ENCODE peak calls at places on chromosomes 12 and 14, in six cellular contexts. Q is D341Med; Z is HT1080; P is stimulated activated effector memory CD8-positive, alpha-beta T cell treated with anti-CD3 and anti-CD28 coated beads, Interleukin-12 subunit alpha, Interleukin-12 subunit beta, amount 100 ng/mL, for 72 hours; K is stimulated activated CD8-positive, alpha-beta memory T cell treated with anti-CD3 and anti-CD28 coated beads, Interleukin-2, amount 100 ng/mL, for 48 hours; M is NCI-H1417. B is an unnamed sample.

GRCh38 chr12:121718653-121719239 is 6.2 kb downstream of the TMEM120B start:
- DNase-seq in Q (peak; percentile 77), Z (no peak), P (no peak), K (peak; percentile 8), M (no peak), B (peak; percentile 55)

GRCh38 chr14:93317836-93318807 is 14.7 kb downstream of the BTBD7 start:
- DNase-seq in Q (no peak), Z (peak; percentile 83), P (peak; percentile 18), K (no peak), M (no peak), B (no peak)

GRCh38 chr12:23204933-23205778 is 580.2 kb downstream of the ETNK1 start:
- DNase-seq in Q (peak; percentile 63), Z (peak; percentile 22), P (no peak), K (no peak), M (peak; percentile 85), B (peak; percentile 30)

GRCh38 chr12:40911676-40912075 is 219.4 kb downstream of the CNTN1 start:
- DNase-seq in Q (no peak), Z (no peak), P (no peak), K (no peak), M (no peak), B (no peak)

GRCh38 chr12:89951050-89951693 is 242.5 kb upstream of the ATP2B1 start:
- DNase-seq in Q (no peak), Z (peak; percentile 44), P (no peak), K (no peak), M (peak; percentile 49), B (no peak)

GRCh38 chr14:59355101-59355500 is 110.1 kb downstream of the GPR135 start:
- DNase-seq in Q (no peak), Z (no peak), P (no peak), K (no peak), M (no peak), B (no peak)

GRCh38 chr14:24612186-24612585 is 2.7 kb upstream of the GZMH start:
- DNase-seq in Q (no peak), Z (no peak), P (no peak), K (no peak), M (peak; percentile 32), B (no peak)

GRCh38 chr12:89889051-89889450 is 180.4 kb upstream of the ATP2B1 start:
- DNase-seq in Q (no peak), Z (peak; percentile 54), P (no peak), K (no peak), M (no peak), B (no peak)

GRCh38 chr14:85587152-85587697 is 57.3 kb downstream of the FLRT2 start:
- DNase-seq in Q (no peak), Z (peak; percentile 86), P (no peak), K (no peak), M (no peak), B (peak; percentile 54)

GRCh38 chr12:16884819-16885218 is 278.9 kb upstream of the LMO3 start:
- DNase-seq in Q (no peak), Z (no peak), P (no peak), K (no peak), M (no peak), B (no peak)

GRCh38 chr12:67327466-67327865 is 58.3 kb downstream of the CAND1 start:
- DNase-seq in Q (no peak), Z (no peak), P (no peak), K (no peak), M (peak; percentile 17), B (no peak)

GRCh38 chr14:77607741-77608302 is 8.6 kb downstream of the SPTLC2 start:
- DNase-seq in Q (no peak), Z (no peak), P (peak; percentile 62), K (no peak), M (no peak), B (no peak)

GRCh38 chr12:60172266-60172665 is 576.4 kb downstream of the SLC16A7 start:
- DNase-seq in Q (no peak), Z (no peak), P (no peak), K (no peak), M (no peak), B (no peak)

GRCh38 chr12:26286186-26286585 is 90.8 kb downstream of the SSPN start:
- DNase-seq in Q (no peak), Z (peak; percentile 87), P (no peak), K (no peak), M (no peak), B (no peak)

GRCh38 chr14:20031058-20031457 is 4.8 kb downstream of the OR4K13 start:
- DNase-seq in Q (no peak), Z (no peak), P (no peak), K (no peak), M (no peak), B (no peak)

GRCh38 chr12:51192284-51192671 is 19.3 kb upstream of the TFCP2 start:
- DNase-seq in Q (no peak), Z (no peak), P (no peak), K (no peak), M (no peak), B (no peak)

GRCh38 chr14:96903444-96904023 is 106.4 kb downstream of the VRK1 start:
- DNase-seq in Q (no peak), Z (no peak), P (no peak), K (no peak), M (no peak), B (no peak)

GRCh38 chr12:19223018-19223417 is 93.5 kb downstream of the PLEKHA5 start:
- DNase-seq in Q (peak; percentile 52), Z (no peak), P (no peak), K (no peak), M (peak; percentile 87), B (no peak)

GRCh38 chr12:110933326-110933974 is 13.1 kb upstream of the MYL2 start:
- DNase-seq in Q (no peak), Z (no peak), P (no peak), K (no peak), M (no peak), B (no peak)

GRCh38 chr14:85701763-85702162 is 171.8 kb downstream of the FLRT2 start:
- DNase-seq in Q (no peak), Z (no peak), P (no peak), K (no peak), M (no peak), B (no peak)

GRCh38 chr12:121376754-121377697 is 22.9 kb upstream of the RNF34 start:
- DNase-seq in Q (no peak), Z (no peak), P (no peak), K (no peak), M (no peak), B (no peak)

GRCh38 chr12:20442322-20442721 is 74.0 kb downstream of the PDE3A start:
- DNase-seq in Q (no peak), Z (no peak), P (no peak), K (no peak), M (no peak), B (no peak)

GRCh38 chr12:57236925-57237652 is 7.6 kb downstream of the SHMT2 start:
- DNase-seq in Q (no peak), Z (no peak), P (peak; percentile 67), K (no peak), M (no peak), B (no peak)

GRCh38 chr14:89391123-89391522 is 25.9 kb downstream of the FOXN3 start:
- DNase-seq in Q (no peak), Z (no peak), P (no peak), K (no peak), M (no peak), B (no peak)

GRCh38 chr14:64400829-64401459 is 12.8 kb downstream of the MTHFD1 start:
- DNase-seq in Q (no peak), Z (no peak), P (no peak), K (no peak), M (no peak), B (no peak)

GRCh38 chr14:73713804-73714655 is at the start of gene PNMA1:
- DNase-seq in Q (peak; percentile 98), Z (peak; percentile 84), P (peak; percentile 93), K (peak; percentile 76), M (peak; percentile 98), B (peak; percentile 86)

GRCh38 chr14:89176090-89176757 is 240.8 kb downstream of the FOXN3 start:
- DNase-seq in Q (no peak), Z (no peak), P (peak; percentile 33), K (no peak), M (peak; percentile 62), B (no peak)

GRCh38 chr14:24362241-24362960 is 5.6 kb upstream of the NFATC4 start:
- DNase-seq in Q (no peak), Z (no peak), P (no peak), K (no peak), M (no peak), B (no peak)

GRCh38 chr12:47964102-47964723 is 817 bp downstream of the TMEM106C start:
- DNase-seq in Q (no peak), Z (no peak), P (no peak), K (no peak), M (peak; percentile 61), B (peak; percentile 43)

GRCh38 chr14:72686101-72686500 is 207.8 kb downstream of the DPF3 start:
- DNase-seq in Q (no peak), Z (no peak), P (no peak), K (no peak), M (no peak), B (no peak)

GRCh38 chr12:104687823-104688573 is 231.2 kb downstream of the CHST11 start:
- DNase-seq in Q (no peak), Z (no peak), P (peak; percentile 85), K (peak; percentile 37), M (no peak), B (peak; percentile 87)

GRCh38 chr12:24605916-24606315 is 343.0 kb downstream of the BCAT1 start:
- DNase-seq in Q (no peak), Z (no peak), P (no peak), K (no peak), M (no peak), B (no peak)

GRCh38 chr14:41558527-41558926 is 48.1 kb upstream of the LRFN5 start:
- DNase-seq in Q (no peak), Z (no peak), P (no peak), K (no peak), M (peak; percentile 93), B (no peak)

GRCh38 chr14:78131201-78131600 is 39.0 kb upstream of the NRXN3 start:
- DNase-seq in Q (no peak), Z (no peak), P (no peak), K (no peak), M (no peak), B (no peak)

GRCh38 chr14:69713976-69714716 is 52.8 kb upstream of the SRSF5 start:
- DNase-seq in Q (no peak), Z (no peak), P (no peak), K (no peak), M (peak; percentile 94), B (no peak)

GRCh38 chr14:52044791-52045522 is 23.9 kb downstream of the NID2 start:
- DNase-seq in Q (no peak), Z (peak; percentile 72), P (no peak), K (no peak), M (no peak), B (no peak)

GRCh38 chr12:110253176-110253575 is 27.9 kb upstream of the ATP2A2 start:
- DNase-seq in Q (no peak), Z (no peak), P (no peak), K (no peak), M (no peak), B (no peak)

GRCh38 chr12:60072911-60073310 is 477.1 kb downstream of the SLC16A7 start:
- DNase-seq in Q (no peak), Z (peak; percentile 62), P (no peak), K (no peak), M (no peak), B (no peak)

GRCh38 chr14:80231732-80232131 is 20.4 kb upstream of the DIO2 start:
- DNase-seq in Q (no peak), Z (no peak), P (no peak), K (no peak), M (no peak), B (no peak)